ENCODE peak calls at places on chromosomes 6 and 20, in five cellular contexts. B is psoas muscle, Y is SK-MEL-5, A is T-helper 2 cell, L is K562. J is an unnamed sample.

GRCh38 chr6:165891320-165891719 is 228.3 kb upstream of the PDE10A start:
- DNase-seq in B (no peak), Y (no peak), A (no peak), L (no peak), J (no peak)

GRCh38 chr6:73665686-73666319 is 12.0 kb upstream of the SLC17A5 start:
- DNase-seq in B (no peak), Y (no peak), A (peak), L (no peak), J (no peak)

GRCh38 chr20:20211274-20211987 is 156.5 kb upstream of the INSM1 start:
- DNase-seq in B (no peak), Y (no peak), A (no peak), L (no peak), J (no peak)

GRCh38 chr6:147855823-147856222 is 347.3 kb downstream of the SAMD5 start:
- DNase-seq in B (no peak), Y (no peak), A (no peak), L (no peak), J (no peak)

GRCh38 chr6:150091466-150091865 is 22.5 kb upstream of the ULBP3 start:
- DNase-seq in B (no peak), Y (peak), A (no peak), L (no peak), J (no peak)

GRCh38 chr6:23016701-23017100 is 447.3 kb downstream of the HDGFL1 start:
- DNase-seq in B (no peak), Y (no peak), A (no peak), L (no peak), J (no peak)

GRCh38 chr6:87766211-87766610 is 64.2 kb upstream of the AKIRIN2 start:
- DNase-seq in B (no peak), Y (no peak), A (no peak), L (no peak), J (no peak)

GRCh38 chr6:130834482-130835251 is 7.5 kb downstream of the SMLR1 start:
- DNase-seq in B (no peak), Y (no peak), A (no peak), L (no peak), J (no peak)

GRCh38 chr20:1660263-1660662 is 2.7 kb upstream of the SIRPG start:
- DNase-seq in B (no peak), Y (no peak), A (peak), L (no peak), J (no peak)

GRCh38 chr6:36937896-36938295 is 16.6 kb upstream of the PI16 start:
- DNase-seq in B (no peak), Y (no peak), A (no peak), L (no peak), J (no peak)

GRCh38 chr20:61120595-61121515 is 131.2 kb upstream of the CDH4 start:
- DNase-seq in B (no peak), Y (peak), A (peak), L (no peak), J (no peak)

GRCh38 chr6:119426619-119427018 is 77.1 kb upstream of the MAN1A1 start:
- DNase-seq in B (no peak), Y (no peak), A (no peak), L (no peak), J (no peak)

GRCh38 chr20:17059465-17059864 is 167.4 kb upstream of the PCSK2 start:
- DNase-seq in B (no peak), Y (peak), A (no peak), L (no peak), J (no peak)

GRCh38 chr6:161434921-161435411 is 161.1 kb upstream of the AGPAT4 start:
- DNase-seq in B (no peak), Y (peak), A (no peak), L (no peak), J (no peak)

GRCh38 chr20:40939667-40940066 is 89.0 kb upstream of the TOP1 start:
- DNase-seq in B (no peak), Y (no peak), A (no peak), L (no peak), J (no peak)

GRCh38 chr6:81450180-81450579 is 302.3 kb downstream of the TENT5A start:
- DNase-seq in B (no peak), Y (peak), A (no peak), L (no peak), J (no peak)

GRCh38 chr20:363319-364078 is 16.6 kb downstream of the NRSN2 start:
- DNase-seq in B (no peak), Y (no peak), A (no peak), L (no peak), J (no peak)

GRCh38 chr6:11536795-11537194 is 754 bp upstream of the TMEM170B start:
- DNase-seq in B (no peak), Y (peak), A (no peak), L (no peak), J (no peak)

GRCh38 chr6:167512926-167513325 is 188.0 kb downstream of the TTLL2 start:
- DNase-seq in B (no peak), Y (no peak), A (no peak), L (no peak), J (no peak)

GRCh38 chr6:151627689-151628444 is 134.1 kb downstream of the CCDC170 start:
- DNase-seq in B (no peak), Y (no peak), A (peak), L (no peak), J (no peak)

GRCh38 chr6:170473226-170473789 is 79.8 kb downstream of the PSMB1 start:
- DNase-seq in B (no peak), Y (no peak), A (no peak), L (no peak), J (no peak)

GRCh38 chr6:37308084-37308817 is 45.5 kb upstream of the RNF8 start:
- DNase-seq in B (no peak), Y (no peak), A (no peak), L (no peak), J (no peak)

GRCh38 chr20:60233006-60233405 is 274.8 kb downstream of the CDH26 start:
- DNase-seq in B (no peak), Y (no peak), A (no peak), L (no peak), J (no peak)

GRCh38 chr6:127384007-127384406 is 40.6 kb upstream of the ECHDC1 start:
- DNase-seq in B (no peak), Y (no peak), A (no peak), L (no peak), J (no peak)

GRCh38 chr6:33949877-33950831 is 146.4 kb upstream of the MLN start:
- DNase-seq in B (no peak), Y (no peak), A (peak), L (no peak), J (no peak)

GRCh38 chr20:2654831-2655230 is 2.4 kb downstream of the NOP56 start:
- DNase-seq in B (no peak), Y (no peak), A (no peak), L (no peak), J (no peak)

GRCh38 chr6:71886184-71887005 is at the start of gene RIMS1:
- DNase-seq in B (peak), Y (peak), A (peak), L (no peak), J (no peak)

GRCh38 chr20:46293084-46293483 is 15.2 kb downstream of the CDH22 start:
- DNase-seq in B (no peak), Y (peak), A (peak), L (peak), J (no peak)

GRCh38 chr20:50980851-50981713 is 22.5 kb downstream of the MOCS3 start:
- DNase-seq in B (no peak), Y (peak), A (peak), L (peak), J (peak)

GRCh38 chr6:44795326-44795725 is 407.8 kb downstream of the CDC5L start:
- DNase-seq in B (no peak), Y (no peak), A (no peak), L (no peak), J (no peak)

GRCh38 chr6:3869632-3870527 is 20.7 kb downstream of the FAM50B start:
- DNase-seq in B (no peak), Y (no peak), A (peak), L (no peak), J (no peak)

GRCh38 chr6:47238456-47238995 is 71.2 kb downstream of the TNFRSF21 start:
- DNase-seq in B (no peak), Y (no peak), A (no peak), L (no peak), J (no peak)

GRCh38 chr6:157614026-157614484 is 209.0 kb upstream of the SNX9 start:
- DNase-seq in B (no peak), Y (no peak), A (peak), L (no peak), J (no peak)